ENCODE peak calls at places on chromosomes 12 and 14, in eight cellular contexts. T, H, C, J, A, P, V and E are unnamed samples. For H3K4me1, the result is how much of the 10 kb centered on the place peaks cover.

GRCh38 chr12:106274575-106275081 is 26.8 kb upstream of the CKAP4 start:
- DNase-seq in J (no peak), A (no peak), T (peak), P (peak), V (no peak), C (no peak), H (no peak), E (no peak)

GRCh38 chr12:3315201-3315661 is 175.8 kb upstream of the PRMT8 start:
- DNase-seq in T (peak), A (peak), C (peak), P (no peak), H (peak), J (peak), V (peak), E (no peak)

GRCh38 chr12:132124766-132125425 is 19.2 kb downstream of the DDX51 start:
- DNase-seq in J (no peak), C (no peak), V (no peak), T (no peak), P (no peak), H (no peak), A (no peak), E (no peak)

GRCh38 chr14:80055912-80056801 is 155.1 kb downstream of the DIO2 start:
- DNase-seq in C (peak), V (peak), A (no peak), P (peak), T (peak), H (peak), J (no peak), E (no peak)

GRCh38 chr14:103014466-103015319 is 42.7 kb downstream of the CDC42BPB start:
- DNase-seq in A (no peak), V (no peak), H (peak), C (peak), J (no peak), T (no peak), P (no peak), E (no peak)

GRCh38 chr12:93025145-93026103 is 96.3 kb upstream of the EEA1 start:
- DNase-seq in A (no peak), V (no peak), T (no peak), J (no peak), P (peak), H (peak), C (peak), E (no peak)

GRCh38 chr14:104520620-104521410 is 58.7 kb upstream of the C14orf180 start:
- DNase-seq in C (no peak), A (no peak), P (no peak), J (no peak), H (no peak), T (no peak), V (no peak), E (no peak)

GRCh38 chr14:53696217-53696965 is 260.2 kb downstream of the BMP4 start:
- DNase-seq in H (peak), T (no peak), P (peak), C (peak), V (no peak), A (no peak), J (no peak), E (no peak)

GRCh38 chr12:63668028-63668799 is at the start of gene DPY19L2:
- DNase-seq in J (peak), C (peak), A (peak), H (peak), T (peak), V (peak), P (peak), E (peak)

GRCh38 chr12:24820872-24821271 is 128.0 kb downstream of the BCAT1 start:
- DNase-seq in A (no peak), T (peak), V (no peak), P (no peak), C (peak), J (no peak), H (peak), E (no peak)

GRCh38 chr12:105922670-105923102 is 216.1 kb downstream of the NUAK1 start:
- DNase-seq in V (no peak), C (peak), T (no peak), P (peak), H (peak), A (no peak), J (no peak), E (no peak)

GRCh38 chr12:108858399-108859074 is 1.2 kb upstream of the SSH1 start:
- DNase-seq in V (no peak), J (no peak), A (peak), H (no peak), P (no peak), C (no peak), T (no peak), E (no peak)

GRCh38 chr12:102454330-102454729 is 26.0 kb downstream of the IGF1 start:
- DNase-seq in A (no peak), H (no peak), T (no peak), P (no peak), C (no peak), J (no peak), V (no peak), E (no peak)

GRCh38 chr14:92938235-92938875 is 15.4 kb downstream of the CHGA start:
- DNase-seq in A (no peak), T (peak), H (no peak), P (no peak), C (no peak), J (no peak), V (no peak), E (no peak)

GRCh38 chr12:81757731-81758325 is 1.3 kb downstream of the PPFIA2 start:
- DNase-seq in H (no peak), V (no peak), C (no peak), A (no peak), P (no peak), J (no peak), T (no peak), E (no peak)

GRCh38 chr12:84889818-84890217 is 22.8 kb downstream of the SLC6A15 start:
- DNase-seq in A (no peak), H (no peak), J (no peak), V (no peak), C (no peak), P (no peak), T (no peak), E (no peak)

GRCh38 chr12:63821781-63822251 is 22.7 kb upstream of the SRGAP1 start:
- DNase-seq in A (peak), J (peak), T (no peak), H (peak), V (no peak), P (no peak), C (peak), E (no peak)

GRCh38 chr12:54409267-54409666 is 9.8 kb downstream of the ITGA5 start:
- DNase-seq in V (no peak), J (no peak), T (no peak), C (no peak), P (no peak), A (no peak), H (no peak), E (no peak)

GRCh38 chr14:20195911-20196310 is 5.2 kb downstream of the OR11G2 start:
- DNase-seq in V (no peak), T (no peak), J (no peak), H (no peak), C (no peak), A (no peak), P (no peak), E (no peak)

GRCh38 chr12:18135086-18135485 is 45.1 kb upstream of the RERGL start:
- DNase-seq in V (no peak), T (no peak), A (no peak), J (no peak), H (no peak), C (no peak), P (no peak), E (no peak)

GRCh38 chr12:52137746-52138145 is 54.1 kb downstream of the KRT80 start:
- DNase-seq in V (no peak), P (no peak), C (no peak), H (no peak), T (no peak), J (no peak), A (no peak), E (no peak)

GRCh38 chr14:67477926-67478915 is 10.3 kb downstream of the TMEM229B start:
- DNase-seq in C (no peak), A (no peak), V (no peak), T (no peak), J (no peak), H (no peak), P (no peak), E (no peak)

GRCh38 chr12:62922539-62922938 is 12.4 kb downstream of the PPM1H start:
- DNase-seq in J (no peak), V (no peak), P (no peak), C (no peak), H (no peak), T (no peak), A (no peak), E (no peak)

GRCh38 chr12:102479099-102479887 is 1.1 kb downstream of the IGF1 start:
- DNase-seq in J (no peak), C (no peak), P (no peak), A (no peak), H (no peak), T (no peak), V (no peak), E (no peak)

GRCh38 chr14:105926415-105927093 is 400.2 kb downstream of the TMEM121 start:
- DNase-seq in C (no peak), H (no peak), J (no peak), V (no peak), P (no peak), A (no peak), T (peak), E (no peak)

GRCh38 chr14:77986808-77987207 is 183.4 kb upstream of the NRXN3 start:
- DNase-seq in V (no peak), H (peak), P (no peak), J (no peak), C (no peak), T (no peak), A (no peak), E (no peak)

GRCh38 chr14:77988096-77988870 is 181.9 kb upstream of the NRXN3 start:
- DNase-seq in V (no peak), P (no peak), J (no peak), H (peak), C (no peak), T (no peak), A (no peak), E (no peak)

GRCh38 chr14:77989441-77989891 is 180.7 kb upstream of the NRXN3 start:
- DNase-seq in P (no peak), H (no peak), V (no peak), J (peak), C (no peak), A (no peak), T (no peak), E (no peak)

GRCh38 chr14:77988966-77989365 is 181.2 kb upstream of the NRXN3 start:
- DNase-seq in T (no peak), V (no peak), J (peak), P (peak), C (peak), H (peak), A (no peak), E (no peak)

GRCh38 chr14:77985235-77985634 is 184.9 kb upstream of the NRXN3 start:
- DNase-seq in V (no peak), P (no peak), C (no peak), A (no peak), T (no peak), H (peak), J (no peak), E (no peak)
- TF ChIP-seq CTCF in V (no peak), P (no peak), C (no peak), A (no peak), T (no peak), H (no peak), J (no peak), E (no peak)

DNA sequence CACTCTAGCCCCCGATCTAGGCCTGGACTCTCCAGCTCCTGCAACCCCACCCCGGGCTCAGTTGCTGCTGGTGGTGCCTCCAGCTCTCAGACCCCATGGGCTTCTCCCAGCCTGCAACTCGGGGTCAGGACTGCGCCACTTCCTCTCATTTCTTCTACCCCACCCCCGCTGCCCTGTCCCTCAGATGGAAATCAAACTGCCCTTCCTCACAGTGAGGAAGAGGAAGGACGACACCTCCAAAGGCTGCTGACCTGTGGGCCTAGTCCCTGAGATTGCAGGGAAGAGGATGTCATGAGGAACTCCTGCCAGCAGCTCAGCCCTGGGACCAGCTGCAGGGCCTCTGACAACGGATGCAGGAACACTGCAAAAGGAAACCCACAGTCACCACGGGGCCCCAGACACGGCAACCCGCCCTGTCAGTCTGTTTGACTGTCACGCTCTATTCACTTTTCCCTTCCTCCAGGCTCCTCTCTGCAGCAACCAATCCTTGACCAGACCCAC is 29.3 kb upstream of the PNMA1 start:
- DNase-seq in V (peak), T (no peak), C (no peak), J (no peak), A (peak), P (no peak), H (no peak), E (peak)
- H3K4me1 ChIP-seq in V (half or more), T (half or more), C (half or more), J (half or more), A (half or more), P (half or more), H (half or more), E (half or more)

GRCh38 chr12:204261-204678 is 9.7 kb downstream of the SLC6A12 start:
- DNase-seq in T (no peak), A (no peak), J (no peak), P (no peak), C (no peak), H (no peak), V (no peak), E (no peak)

GRCh38 chr12:202081-202731 is 11.8 kb downstream of the SLC6A12 start:
- DNase-seq in V (no peak), H (no peak), C (no peak), A (no peak), T (no peak), J (no peak), P (no peak), E (no peak)

GRCh38 chr12:203074-203461 is 10.9 kb downstream of the SLC6A12 start:
- DNase-seq in C (no peak), A (no peak), H (no peak), P (no peak), V (no peak), J (no peak), T (no peak), E (no peak)

GRCh38 chr12:205026-205425 is 8.9 kb downstream of the SLC6A12 start:
- DNase-seq in T (no peak), H (no peak), J (no peak), C (no peak), A (no peak), V (no peak), P (no peak), E (no peak)

DNA sequence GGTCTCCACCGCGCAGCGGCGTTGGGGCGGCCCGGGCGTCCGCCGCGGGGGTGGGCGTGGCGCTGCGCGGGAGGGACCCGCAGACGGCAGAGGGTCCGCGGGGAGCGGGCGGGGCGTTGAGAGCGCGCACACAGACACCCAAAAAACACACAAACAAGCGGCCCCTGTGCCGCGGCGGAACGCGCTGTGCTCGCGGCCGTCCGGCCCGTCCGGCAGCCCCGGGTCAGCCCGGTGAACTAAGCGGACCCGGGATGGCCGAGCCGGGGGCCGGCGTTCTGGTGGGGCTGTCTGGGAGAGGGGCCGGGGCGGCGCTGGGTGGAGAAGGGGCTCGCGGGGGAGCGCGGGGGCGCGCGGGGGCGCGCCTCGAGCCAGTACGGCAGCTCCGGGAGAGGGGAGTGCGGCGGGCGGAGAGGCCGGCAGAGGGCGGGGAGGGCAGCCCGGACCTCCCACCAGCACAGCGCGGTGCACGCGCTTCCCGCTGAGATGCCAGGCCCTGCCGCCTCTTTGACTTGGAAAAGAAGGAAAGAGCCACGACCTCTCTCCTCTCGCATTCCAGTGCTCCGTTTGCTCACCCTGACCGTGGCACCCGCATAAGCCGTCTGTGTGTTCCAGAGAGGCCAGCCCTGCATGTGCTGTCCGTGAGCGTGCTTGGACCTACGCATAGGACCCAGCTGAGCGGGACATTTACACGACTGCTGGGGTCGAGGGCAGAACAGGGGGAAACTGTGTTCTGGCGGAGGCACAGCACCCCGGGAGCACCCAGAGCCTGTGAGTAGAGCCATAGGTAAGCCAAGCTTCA is 10.3 kb downstream of the SLC6A12 start:
- DNase-seq in P (peak), V (no peak), J (no peak), H (no peak), C (no peak), T (no peak), A (peak), E (no peak)
- H3K4me3 ChIP-seq in P (peak), V (no peak), J (peak), H (peak), C (peak), T (peak), A (peak), E (no peak)

GRCh38 chr12:125346361-125346760 is 281.1 kb downstream of the AACS start:
- DNase-seq in J (no peak), V (no peak), H (no peak), P (no peak), C (no peak), T (no peak), A (no peak), E (no peak)
- TF ChIP-seq CTCF in J (no peak), V (no peak), H (no peak), P (no peak), C (no peak), T (no peak), A (no peak), E (no peak)

DNA sequence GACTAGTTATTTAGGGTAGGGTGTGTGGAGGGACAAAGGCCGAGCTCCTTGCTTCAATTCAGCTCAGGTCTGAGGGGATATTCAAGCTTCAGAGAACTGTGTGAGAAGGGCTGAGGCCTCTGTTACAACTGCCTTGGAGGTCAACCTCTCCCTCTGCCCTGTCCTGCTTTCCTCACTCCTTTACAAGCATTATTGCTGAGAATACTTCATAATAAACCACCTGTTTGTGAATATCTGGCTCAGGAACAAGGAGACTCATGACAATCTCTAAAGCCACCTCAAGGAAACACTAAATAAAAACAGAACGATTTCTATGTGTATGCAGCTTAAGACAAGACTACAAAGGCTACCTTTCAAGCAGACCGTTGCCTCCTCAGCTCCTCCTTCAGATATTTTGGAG is 21.7 kb downstream of the OTOGL start:
- DNase-seq in C (no peak), A (no peak), P (no peak), T (no peak), V (no peak), J (no peak), H (no peak), E (no peak)
- H3K4me1 ChIP-seq in C (under half), A (under half), P (under half), T (under half), V (under half), J (under half), H (under half), E (under half)

GRCh38 chr14:32933943-32934890 is 4.5 kb upstream of the NPAS3 start:
- DNase-seq in C (no peak), V (no peak), J (peak), T (peak), A (peak), H (peak), P (no peak), E (no peak)

GRCh38 chr14:32932921-32933622 is 5.6 kb upstream of the NPAS3 start:
- DNase-seq in V (no peak), C (no peak), J (peak), A (peak), H (no peak), T (peak), P (no peak), E (no peak)

GRCh38 chr14:32934891-32935633 is 3.6 kb upstream of the NPAS3 start:
- DNase-seq in T (peak), V (no peak), A (peak), C (no peak), P (no peak), H (no peak), J (no peak), E (no peak)

GRCh38 chr14:32933623-32933942 is 5.1 kb upstream of the NPAS3 start:
- DNase-seq in V (no peak), C (no peak), A (no peak), T (no peak), J (no peak), P (no peak), H (no peak), E (no peak)

GRCh38 chr14:32932302-32932920 is 6.3 kb upstream of the NPAS3 start:
- DNase-seq in V (no peak), J (no peak), A (no peak), H (no peak), P (no peak), C (no peak), T (no peak), E (no peak)
- H3K4me3 ChIP-seq in V (no peak), J (peak), A (peak), H (no peak), P (no peak), C (no peak), T (no peak), E (no peak)

GRCh38 chr14:74762917-74763802 is at the start of gene YLPM1:
- DNase-seq in T (peak), P (peak), H (peak), V (peak), A (peak), J (peak), C (peak), E (peak)
- TF ChIP-seq CTCF in T (peak), P (peak), H (peak), V (peak), A (peak), J (peak), C (peak), E (peak)

GRCh38 chr12:57829025-57829777 is 10.7 kb upstream of the AVIL start:
- DNase-seq in P (no peak), A (no peak), T (no peak), H (no peak), C (no peak), V (no peak), J (no peak), E (no peak)
- H3K4me1 ChIP-seq in P (under half), A (under half), T (half or more), H (under half), C (under half), V (under half), J (half or more), E (under half)